ENCODE peak calls at places on chromosomes 11 and 22, in six cellular contexts. I is activated T-helper 1 cell treated with anti-CD3 and anti-CD28 coated beads, Interleukin-12 subunit alpha, Interleukin-12 subunit beta, Interleukin-2, Interleukin-4 antibody, amounts not matched to agents 30 ng/mL and 10 ng/mL and 1 ng/mL, durations not matched to agents 14 hours and 24 hours and 36 hours; W is stimulated activated CD4-positive, alpha-beta T cell treated with anti-CD3 and anti-CD28 coated beads, TNF-alpha, amount 100 ng/mL, for 24 hours; C is NCI-H524; D is nucleus accumbens; U is mucosa of gallbladder. V is an unnamed sample.

GRCh38 chr11:69595805-69596665 is 44.9 kb upstream of the CCND1 start:
- DNase-seq in I (no peak), W (no peak), U (no peak), C (no peak), D (no peak), V (no peak)

GRCh38 chr22:49004484-49005399 is 822.9 kb downstream of the BRD1 start:
- DNase-seq in W (no peak), I (no peak), U (no peak), C (no peak), D (no peak), V (no peak)

GRCh38 chr11:48106166-48106565 is 110.4 kb upstream of the OR4B1 start:
- DNase-seq in W (no peak), U (no peak), D (no peak), C (no peak), I (no peak), V (no peak)

GRCh38 chr11:24437123-24437522 is 59.7 kb upstream of the LUZP2 start:
- DNase-seq in U (no peak), W (no peak), I (no peak), D (no peak), C (no peak), V (no peak)

GRCh38 chr11:125201525-125202121 is 37.1 kb downstream of the PKNOX2 start:
- DNase-seq in D (no peak), W (no peak), C (peak), I (no peak), U (peak), V (no peak)

GRCh38 chr22:21449531-21450319 is 17.5 kb upstream of the TMEM191C start:
- DNase-seq in C (no peak), W (no peak), I (no peak), U (peak), D (no peak), V (no peak)

GRCh38 chr11:82004537-82005213 is 729.0 kb downstream of the FAM181B start:
- DNase-seq in W (no peak), C (no peak), I (no peak), U (no peak), D (no peak), V (no peak)

GRCh38 chr11:69144316-69144715 is 11.4 kb upstream of the SMIM38 start:
- DNase-seq in D (no peak), W (no peak), C (no peak), I (no peak), U (no peak), V (no peak)

GRCh38 chr11:126927628-126928027 is 72.9 kb downstream of the KIRREL3 start:
- DNase-seq in I (no peak), C (no peak), U (no peak), D (no peak), W (no peak), V (no peak)